ENCODE peak calls at places on chromosomes 12 and 14, in ten cellular contexts. M is Daoy; J is caudate nucleus; P is bronchial epithelial cell; S is activated CD4-positive, alpha-beta T cell treated with anti-CD3 and anti-CD28 coated beads, Interleukin-2, amount 10 ng/mL, durations not matched to agents 7 days and 5 days; H is tibial nerve; T is lower lobe of right lung; X is GM20000; N is NCI-H1694 treated with DMSO at 0.1 percent for 48 hours; D is PC-9. Z is an unnamed sample.

GRCh38 chr14:101927859-101928258 is 36.5 kb upstream of the DYNC1H1 start:
- DNase-seq in M (peak), J (no peak), P (peak), S (no peak), H (peak), T (peak), X (no peak), N (no peak), D (no peak), Z (peak)

GRCh38 chr12:19006626-19007025 is 122.9 kb upstream of the PLEKHA5 start:
- DNase-seq in M (no peak), J (no peak), P (no peak), S (no peak), H (no peak), T (no peak), X (no peak), N (no peak), D (no peak), Z (no peak)

GRCh38 chr12:14410841-14411569 is 45.5 kb downstream of the ATF7IP start:
- DNase-seq in M (no peak), J (no peak), P (no peak), S (no peak), H (no peak), T (no peak), X (no peak), N (no peak), D (peak), Z (no peak)

GRCh38 chr14:95229749-95230148 is 72.4 kb upstream of the DICER1 start:
- DNase-seq in M (no peak), J (no peak), P (no peak), S (no peak), H (no peak), T (no peak), X (no peak), N (no peak), D (no peak), Z (peak)

GRCh38 chr12:49703647-49704137 is 3.5 kb downstream of the FMNL3 start:
- DNase-seq in M (peak), J (no peak), P (peak), S (peak), H (no peak), T (no peak), X (peak), N (no peak), D (no peak), Z (no peak)

GRCh38 chr14:58947156-58947555 is 241.3 kb upstream of the DAAM1 start:
- DNase-seq in M (peak), J (no peak), P (no peak), S (no peak), H (no peak), T (no peak), X (no peak), N (no peak), D (no peak), Z (no peak)

GRCh38 chr12:11595080-11595479 is 54.4 kb upstream of the ETV6 start:
- DNase-seq in M (no peak), J (no peak), P (no peak), S (no peak), H (no peak), T (no peak), X (no peak), N (no peak), D (no peak), Z (no peak)

GRCh38 chr14:50225974-50226297 is 5.4 kb downstream of the SOS2 start:
- DNase-seq in M (no peak), J (no peak), P (no peak), S (no peak), H (no peak), T (no peak), X (no peak), N (no peak), D (no peak), Z (no peak)

GRCh38 chr14:63204407-63205280 is at the start of gene RHOJ:
- DNase-seq in M (peak), J (no peak), P (no peak), S (no peak), H (peak), T (no peak), X (no peak), N (peak), D (no peak), Z (no peak)

GRCh38 chr12:70835948-70836347 is 84.6 kb downstream of the PTPRR start:
- DNase-seq in M (no peak), J (no peak), P (no peak), S (no peak), H (no peak), T (no peak), X (no peak), N (no peak), D (no peak), Z (no peak)

GRCh38 chr14:27181304-27181703 is 583.5 kb upstream of the NOVA1 start:
- DNase-seq in M (no peak), J (no peak), P (no peak), S (no peak), H (peak), T (no peak), X (no peak), N (no peak), D (no peak), Z (no peak)

GRCh38 chr12:29671742-29672141 is 112.0 kb downstream of the TMTC1 start:
- DNase-seq in M (no peak), J (no peak), P (no peak), S (no peak), H (no peak), T (no peak), X (no peak), N (no peak), D (no peak), Z (no peak)

GRCh38 chr14:100648474-100649172 is 61.4 kb upstream of the BEGAIN start:
- DNase-seq in M (no peak), J (no peak), P (no peak), S (no peak), H (no peak), T (no peak), X (no peak), N (no peak), D (no peak), Z (no peak)

Z was measured in lower leg skin.